ENCODE peak calls at places on chromosomes 16 and 17, in six cellular contexts. L is activated T-helper 1 cell treated with Interleukin-2 at 50 U/mL for 16 hours, H is mesothelial cell of epicardium, S is choroid plexus epithelial cell, F is astrocyte of the spinal cord, X is AG20443. W is an unnamed sample.

GRCh38 chr17:58284613-58285421 is 4.1 kb upstream of the MPO start:
- DNase-seq in S (no peak), H (no peak), L (no peak), X (no peak), F (no peak), W (no peak)

GRCh38 chr17:35460354-35460851 is 11.8 kb upstream of the SLFN13 start:
- DNase-seq in X (peak; percentile 14), H (no peak), L (peak; percentile 58), S (no peak), F (no peak), W (no peak)

GRCh38 chr17:73585583-73585982 is 58.7 kb downstream of the SDK2 start:
- DNase-seq in F (no peak), H (no peak), X (no peak), S (peak; percentile 2), L (no peak), W (no peak)

GRCh38 chr17:36825113-36825955 is 111.9 kb upstream of the LHX1 start:
- DNase-seq in S (no peak), L (no peak), X (no peak), F (no peak), H (no peak), W (no peak)

GRCh38 chr17:50853015-50853615 is 13.0 kb downstream of the TOB1 start:
- DNase-seq in S (no peak), L (no peak), H (no peak), F (no peak), X (no peak), W (peak; percentile 53)

GRCh38 chr17:9261059-9262029 is 240.0 kb downstream of the NTN1 start:
- DNase-seq in L (no peak), S (no peak), X (no peak), F (no peak), H (no peak), W (no peak)

GRCh38 chr16:89054261-89054661 is 39.4 kb upstream of the ACSF3 start:
- DNase-seq in S (no peak), L (no peak), H (no peak), X (no peak), F (no peak), W (no peak)

GRCh38 chr16:3171181-3171854 is 16.7 kb upstream of the OR1F1 start:
- DNase-seq in S (no peak), H (no peak), F (no peak), L (no peak), X (peak; percentile 14), W (no peak)

GRCh38 chr16:47311738-47312505 is 148.9 kb downstream of the ITFG1 start:
- DNase-seq in X (no peak), H (no peak), L (no peak), S (peak; percentile 39), F (peak; percentile 37), W (peak; percentile 32)

GRCh38 chr16:22313141-22313781 is 16.1 kb downstream of the POLR3E start:
- DNase-seq in F (no peak), X (no peak), L (no peak), H (no peak), S (no peak), W (no peak)

GRCh38 chr16:72947379-72948237 is 100.3 kb downstream of the ZFHX3 start:
- DNase-seq in S (no peak), F (no peak), X (peak; percentile 47), L (no peak), H (no peak), W (no peak)

GRCh38 chr17:83058478-83059167 is 20.8 kb upstream of the METRNL start:
- DNase-seq in H (no peak), X (no peak), F (no peak), S (no peak), L (no peak), W (no peak)

GRCh38 chr17:58356231-58356630 is 4.2 kb upstream of the SUPT4H1 start:
- DNase-seq in L (no peak), F (no peak), S (no peak), H (no peak), X (no peak), W (no peak)

GRCh38 chr17:7851438-7852261 is 3.2 kb upstream of the TMEM88 start:
- DNase-seq in X (peak; percentile 92), L (peak; percentile 90), H (peak; percentile 93), F (peak; percentile 81), S (peak; percentile 91), W (peak; percentile 88)

GRCh38 chr16:89815639-89816348 is 653 bp downstream of the FANCA start:
- DNase-seq in L (no peak), X (peak; percentile 25), H (no peak), S (no peak), F (no peak), W (no peak)

GRCh38 chr17:41527076-41528023 is 758 bp downstream of the KRT19 start:
- DNase-seq in H (no peak), L (no peak), F (no peak), S (no peak), X (peak; percentile 55), W (no peak)

GRCh38 chr17:76537288-76537577 is 276 bp downstream of the CYGB start:
- DNase-seq in F (no peak), H (no peak), X (peak; percentile 72), S (no peak), L (no peak), W (no peak)

GRCh38 chr17:9971991-9972390 is 66.9 kb upstream of the RCVRN start:
- DNase-seq in S (peak; percentile 61), X (peak; percentile 84), H (no peak), F (peak; percentile 42), L (no peak), W (no peak)

GRCh38 chr17:28916302-28916934 is 13.5 kb upstream of the DHRS13 start:
- DNase-seq in L (no peak), X (peak; percentile 46), H (no peak), F (peak; percentile 47), S (peak; percentile 72), W (peak; percentile 50)

GRCh38 chr17:39069114-39069756 is 82.2 kb downstream of the PLXDC1 start:
- DNase-seq in H (no peak), F (peak; percentile 38), S (peak; percentile 76), X (peak; percentile 79), L (no peak), W (peak; percentile 19)

GRCh38 chr17:41579484-41580243 is 7.0 kb downstream of the KRT14 start:
- DNase-seq in F (peak; percentile 67), L (peak; percentile 15), S (peak; percentile 82), H (peak; percentile 44), X (peak; percentile 92), W (peak; percentile 81)

GRCh38 chr17:62862251-62862650 is 54.1 kb upstream of the MARCHF10 start:
- DNase-seq in X (no peak), H (no peak), S (no peak), F (no peak), L (no peak), W (no peak)

GRCh38 chr17:79304907-79305306 is 230.3 kb downstream of the ENGASE start:
- DNase-seq in L (no peak), X (no peak), S (no peak), F (no peak), H (no peak), W (no peak)

GRCh38 chr17:45902892-45903346 is 8.6 kb downstream of the MAPT start:
- DNase-seq in F (no peak), L (no peak), S (no peak), H (no peak), X (no peak), W (no peak)